ENCODE peak calls at places on chromosomes 16 and 17, in four cellular contexts. Y is fibroblast of lung, M is nephron progenitor cell, L is mucosa of descending colon. J is an unnamed sample.

GRCh38 chr17:17313350-17313991 is 10.3 kb downstream of the NT5M start:
- DNase-seq in Y (no peak), M (peak; percentile 38), L (peak; percentile 66), J (peak; percentile 46)

GRCh38 chr17:35568561-35568960 is 7.9 kb upstream of the SLFN14 start:
- DNase-seq in Y (peak; percentile 52), M (no peak), L (no peak), J (no peak)

GRCh38 chr17:1999557-2000251 is 25.4 kb downstream of the RTN4RL1 start:
- DNase-seq in M (no peak), L (peak; percentile 66), Y (peak; percentile 34), J (no peak)

GRCh38 chr17:78225088-78225865 is 6.2 kb upstream of the TMEM235 start:
- DNase-seq in Y (no peak), M (no peak), L (no peak), J (no peak)

GRCh38 chr17:37742762-37743611 is 1.9 kb downstream of the HNF1B start:
- DNase-seq in L (peak; percentile 42), M (peak; percentile 34), Y (no peak), J (no peak)

GRCh38 chr17:58331815-58332719 is 3.5 kb upstream of the TSPOAP1 start:
- DNase-seq in L (peak; percentile 79), Y (no peak), M (no peak), J (peak; percentile 88)

GRCh38 chr16:21997693-21998480 is 3.0 kb downstream of the PDZD9 start:
- DNase-seq in L (peak; percentile 24), M (no peak), Y (no peak), J (no peak)

GRCh38 chr17:45408611-45409421 is 23.9 kb downstream of the ARHGAP27 start:
- DNase-seq in M (no peak), Y (no peak), L (peak; percentile 35), J (no peak)

GRCh38 chr16:3158498-3159314 is 23.9 kb downstream of the ZNF213 start:
- DNase-seq in Y (peak; percentile 86), M (peak; percentile 84), L (peak; percentile 92), J (no peak)

GRCh38 chr17:58516644-58517377 is 2.4 kb upstream of the MTMR4 start:
- DNase-seq in Y (no peak), M (no peak), L (peak; percentile 72), J (no peak)

GRCh38 chr16:23114131-23114904 is 34.9 kb downstream of the USP31 start:
- DNase-seq in M (no peak), Y (no peak), L (no peak), J (no peak)

GRCh38 chr17:65423346-65424140 is 137.9 kb downstream of the AXIN2 start:
- DNase-seq in L (no peak), M (no peak), Y (no peak), J (no peak)
- TF ChIP-seq CTCF in L (no peak), M (no peak), Y (no peak), J (no peak)

GRCh38 chr17:835263-835662 is 53.1 kb downstream of the MRM3 start:
- DNase-seq in M (no peak), Y (peak; percentile 100), L (no peak), J (no peak)

GRCh38 chr17:841313-841712 is 59.2 kb downstream of the MRM3 start:
- DNase-seq in M (no peak), Y (no peak), L (no peak), J (no peak)

GRCh38 chr17:834136-834535 is 52.0 kb downstream of the MRM3 start:
- DNase-seq in Y (no peak), L (no peak), M (no peak), J (no peak)

GRCh38 chr17:836154-836553 is 54.0 kb downstream of the MRM3 start:
- DNase-seq in L (no peak), M (no peak), Y (peak; percentile 83), J (no peak)

DNA sequence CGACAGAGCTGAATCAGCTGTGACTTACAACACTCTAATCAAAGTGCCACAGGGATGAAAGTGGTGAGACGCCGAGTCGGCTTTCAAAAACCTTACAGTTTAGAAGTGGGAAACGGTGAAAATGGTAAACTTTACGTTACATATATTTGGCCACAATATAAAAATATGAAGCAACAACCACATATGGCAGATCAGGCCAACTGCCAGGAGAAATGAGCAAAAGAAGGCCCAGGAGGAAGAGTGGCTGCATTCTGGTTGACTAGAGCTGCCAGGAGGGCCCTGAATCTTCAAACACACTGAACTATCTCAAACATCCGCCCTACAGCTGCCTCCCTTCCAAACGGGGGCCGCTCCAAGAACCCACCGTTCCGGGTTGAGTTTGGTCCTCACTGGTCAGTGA is 56.3 kb downstream of the MRM3 start:
- DNase-seq in L (no peak), Y (no peak), M (no peak), J (no peak)
- TF ChIP-seq CTCF in L (no peak), Y (no peak), M (no peak), J (no peak)

DNA sequence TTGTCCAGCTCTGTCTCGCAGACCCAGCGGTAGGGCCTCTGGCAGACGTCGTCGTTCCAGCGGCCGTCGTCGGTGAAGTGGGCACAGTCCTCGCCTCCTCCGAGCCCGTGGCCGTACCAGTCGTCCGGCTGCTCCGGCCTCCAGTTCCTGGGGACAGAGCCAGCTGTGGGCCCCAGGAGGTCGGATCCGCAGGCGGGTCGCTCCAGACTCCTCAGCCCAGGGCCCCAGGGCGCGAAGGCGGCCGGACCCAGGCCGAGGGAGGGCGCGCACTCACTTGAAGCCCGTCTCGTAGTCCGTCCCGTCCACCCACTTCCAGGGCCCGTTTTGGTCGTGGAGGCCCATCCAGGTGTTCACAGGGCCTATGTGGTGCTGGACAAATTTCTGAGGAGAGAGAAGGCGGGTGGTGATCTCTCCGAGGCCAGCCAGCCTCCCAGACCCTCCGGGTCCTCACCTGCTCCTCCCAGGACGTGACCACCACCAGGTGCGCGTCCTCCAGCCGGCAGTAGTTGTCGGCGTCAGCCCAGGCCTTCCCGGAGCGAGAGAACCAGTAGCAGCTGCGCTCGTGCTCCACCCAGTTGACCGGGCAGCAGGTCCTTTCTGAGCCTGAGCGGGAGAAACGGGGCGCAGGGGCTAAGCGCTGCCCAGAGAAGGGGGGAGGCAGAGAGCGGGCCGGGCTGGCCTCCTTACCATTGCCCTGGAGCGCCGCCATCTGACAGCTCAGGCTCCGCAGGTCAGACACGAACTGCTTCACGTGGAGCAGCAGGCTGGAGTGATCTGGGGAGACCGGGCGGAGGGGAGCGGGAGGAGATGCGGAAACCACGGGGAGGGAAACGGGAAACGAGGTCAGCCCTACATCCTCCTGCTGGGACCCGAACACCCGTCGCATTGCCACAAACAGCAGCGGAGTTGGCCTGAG is 5.2 kb downstream of the ASGR1 start:
- DNase-seq in M (peak; percentile 66), L (peak; percentile 72), Y (peak; percentile 27), J (peak; percentile 92)
- TF ChIP-seq CTCF in M (no peak), L (no peak), Y (no peak), J (no peak)

GRCh38 chr16:72847187-72848044 is 200.5 kb downstream of the ZFHX3 start:
- DNase-seq in L (peak; percentile 31), M (no peak), Y (no peak), J (no peak)
- TF ChIP-seq CTCF in L (peak; percentile 15), M (peak; percentile 43), Y (peak; percentile 21), J (peak; percentile 78)

GRCh38 chr17:6708357-6708961 is 4.7 kb downstream of the SLC13A5 start:
- DNase-seq in Y (no peak), M (no peak), L (no peak), J (no peak)

GRCh38 chr17:6711081-6711674 is 2.0 kb downstream of the SLC13A5 start:
- DNase-seq in Y (peak; percentile 6), M (no peak), L (no peak), J (no peak)

GRCh38 chr17:6711681-6712057 is 1.5 kb downstream of the SLC13A5 start:
- DNase-seq in L (no peak), M (no peak), Y (no peak), J (no peak)

GRCh38 chr17:6712058-6712853 is 913 bp downstream of the SLC13A5 start:
- DNase-seq in M (peak; percentile 44), Y (peak; percentile 55), L (no peak), J (no peak)

GRCh38 chr17:6710317-6710716 is 2.9 kb downstream of the SLC13A5 start:
- DNase-seq in M (no peak), Y (no peak), L (no peak), J (no peak)
- TF ChIP-seq CTCF in M (no peak), Y (no peak), L (no peak), J (no peak)

GRCh38 chr16:19474617-19475016 is 47.3 kb downstream of the GDE1 start:
- DNase-seq in L (no peak), Y (no peak), M (no peak), J (no peak)
- TF ChIP-seq CTCF in L (no peak), Y (no peak), M (no peak), J (no peak)

GRCh38 chr16:88940196-88941050 is 36.6 kb downstream of the CBFA2T3 start:
- DNase-seq in M (no peak), L (no peak), Y (no peak), J (no peak)
- TF ChIP-seq CTCF in M (no peak), L (no peak), Y (no peak), J (no peak)

DNA sequence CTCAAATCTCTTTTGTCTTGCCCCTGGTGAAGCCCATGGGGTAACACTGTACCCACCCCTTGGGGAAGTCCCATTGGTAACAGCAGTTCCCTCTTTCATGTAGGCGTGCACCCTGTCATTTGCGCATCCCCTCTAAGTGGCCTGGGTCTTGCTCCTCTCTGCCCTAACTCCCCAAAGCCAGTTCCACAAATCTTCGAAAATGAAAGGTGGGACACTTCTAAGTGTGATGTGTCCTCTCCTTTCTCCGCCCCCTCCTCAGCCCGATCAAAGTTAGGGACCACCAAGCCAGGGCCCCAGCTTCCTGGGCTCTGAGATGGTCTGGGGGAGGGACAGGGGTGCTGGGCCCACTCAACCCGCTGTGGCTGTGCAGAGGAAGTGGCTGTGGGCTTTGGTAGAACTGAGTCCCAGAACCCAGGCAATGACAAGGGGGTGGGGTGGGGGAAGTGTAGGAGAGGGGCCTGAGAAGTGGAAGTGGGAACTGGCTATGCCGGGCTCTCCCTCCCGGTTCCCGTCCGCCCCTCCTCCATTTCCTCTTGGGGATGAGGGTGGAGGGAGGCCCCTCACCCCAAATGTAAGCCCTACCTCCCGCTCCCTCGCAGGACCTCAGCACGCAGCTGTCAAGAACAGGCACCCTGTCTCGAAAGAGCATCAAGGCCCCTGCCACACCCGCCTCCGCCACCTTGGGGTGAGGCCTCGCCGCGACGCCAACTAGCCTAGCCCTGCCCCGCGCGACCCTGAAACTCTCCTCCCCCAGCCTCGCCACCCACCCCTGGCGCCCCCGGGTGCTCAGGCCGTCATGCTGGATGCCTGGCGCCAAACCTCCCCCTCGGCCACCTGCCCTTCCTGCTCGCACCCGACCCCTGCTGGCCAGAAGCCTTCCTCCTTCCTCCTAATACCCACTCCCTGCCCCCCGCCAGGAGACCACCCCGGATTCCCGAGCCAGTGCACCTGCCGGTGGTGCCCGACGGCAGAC is 8.7 kb downstream of the ABI3 start:
- DNase-seq in M (no peak), Y (no peak), L (peak; percentile 51), J (no peak)
- TF ChIP-seq CTCF in M (no peak), Y (no peak), L (no peak), J (peak; percentile 22)

DNA sequence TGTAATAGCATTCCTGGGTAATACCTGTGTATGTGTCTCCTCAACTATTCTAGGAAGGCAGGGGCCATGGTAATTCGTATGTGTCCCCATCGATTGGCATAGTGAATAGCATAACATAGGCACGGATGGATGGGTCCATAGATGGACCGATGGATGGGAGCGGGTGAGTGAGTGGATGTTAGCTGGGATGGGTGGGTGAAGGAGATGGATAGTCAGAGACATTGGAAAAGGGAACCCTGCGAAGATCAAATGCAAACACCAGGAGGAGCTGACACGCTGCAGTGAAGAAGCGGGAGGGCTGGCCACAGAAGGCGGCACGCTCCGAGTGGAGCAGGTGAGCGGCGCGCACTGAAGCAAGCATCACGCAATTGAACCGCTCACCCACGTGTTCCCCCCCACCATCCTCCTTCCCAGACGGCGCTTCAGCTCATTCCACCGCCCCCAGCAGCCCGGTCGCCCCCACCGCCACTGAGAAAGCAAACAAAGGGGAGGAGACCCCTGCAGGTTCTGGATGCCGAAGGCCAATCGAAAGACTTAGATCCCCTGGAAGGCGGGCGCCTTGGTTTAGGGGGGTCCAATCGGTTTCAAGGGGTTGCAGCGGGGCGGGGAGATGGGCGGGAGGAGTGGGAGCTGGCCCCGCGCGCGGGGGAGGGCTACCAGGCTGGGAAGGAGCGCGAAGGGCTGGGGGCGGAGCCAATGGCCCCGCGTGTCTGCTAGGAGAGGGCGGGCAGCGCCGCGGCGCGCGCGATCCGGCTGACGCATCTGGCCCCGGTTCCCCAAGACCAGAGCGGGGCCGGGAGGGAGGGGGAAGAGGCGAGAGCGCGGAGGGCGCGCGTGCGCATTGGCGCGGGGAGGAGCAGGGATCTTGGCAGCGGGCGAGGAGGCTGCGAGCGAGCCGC is at the start of gene ARRB2:
- DNase-seq in L (peak; percentile 96), M (peak; percentile 98), Y (peak; percentile 98), J (peak; percentile 99)
- TF ChIP-seq CTCF in L (peak; percentile 30), M (peak; percentile 38), Y (peak; percentile 42), J (peak; percentile 83)